ENCODE peak calls at places on chromosome 4, in six cellular contexts. H is upper lobe of left lung, E is breast epithelium, U is stomach, O is IMR-90, F is heart left ventricle. S is an unnamed sample.
A peak's percentile ranks its signal among the peaks of the same experiment; 100 is the strongest.

GRCh38 chr4:106305435-106306055 is 10.5 kb downstream of the TBCK start:
- DNase-seq in H (no peak), O (no peak), F (no peak), E (no peak), U (no peak), S (no peak)

GRCh38 chr4:30696195-30696594 is 24.0 kb upstream of the PCDH7 start:
- DNase-seq in E (no peak), O (no peak), U (no peak), F (no peak), H (no peak), S (no peak)

GRCh38 chr4:24655971-24656370 is 71.6 kb upstream of the DHX15 start:
- DNase-seq in U (no peak), H (no peak), F (no peak), O (no peak), E (no peak), S (no peak)

GRCh38 chr4:89204624-89205023 is 93.3 kb downstream of the TIGD2 start:
- DNase-seq in U (no peak), O (no peak), E (no peak), H (no peak), F (no peak), S (no peak)

GRCh38 chr4:127870688-127871087 is 10.0 kb upstream of the PLK4 start:
- DNase-seq in E (no peak), F (no peak), O (peak; percentile 89), H (peak; percentile 65), U (no peak), S (no peak)

GRCh38 chr4:21641696-21642095 is 306.9 kb downstream of the KCNIP4 start:
- DNase-seq in F (no peak), O (no peak), H (no peak), E (no peak), U (no peak), S (no peak)

GRCh38 chr4:122003335-122003734 is 51.5 kb upstream of the TRPC3 start:
- DNase-seq in U (no peak), F (no peak), H (no peak), O (no peak), E (no peak), S (no peak)

GRCh38 chr4:3613980-3614730 is 81.9 kb upstream of the LRPAP1 start:
- DNase-seq in O (no peak), H (no peak), U (no peak), F (peak; percentile 29), E (peak; percentile 31), S (no peak)

GRCh38 chr4:58451707-58452106 is 1341.5 kb upstream of the IGFBP7 start:
- DNase-seq in U (no peak), E (no peak), O (no peak), F (no peak), H (no peak), S (no peak)

GRCh38 chr4:95857761-95858160 is 17.9 kb downstream of the PDHA2 start:
- DNase-seq in E (no peak), U (no peak), O (no peak), F (no peak), H (no peak), S (no peak)

GRCh38 chr4:36322921-36323354 is 41.5 kb downstream of the DTHD1 start:
- DNase-seq in H (no peak), U (no peak), O (no peak), E (no peak), F (no peak), S (no peak)

GRCh38 chr4:43132010-43132582 is 239.6 kb downstream of the GRXCR1 start:
- DNase-seq in F (no peak), U (peak; percentile 81), O (peak; percentile 66), E (no peak), H (peak; percentile 38), S (no peak)

GRCh38 chr4:117135634-117136354 is 50.4 kb upstream of the TRAM1L1 start:
- DNase-seq in U (no peak), O (no peak), F (no peak), E (no peak), H (no peak), S (no peak)

GRCh38 chr4:113921089-113921842 is 58.2 kb downstream of the ARSJ start:
- DNase-seq in U (no peak), O (peak; percentile 67), H (no peak), F (no peak), E (no peak), S (no peak)

GRCh38 chr4:7843831-7844230 is 95.8 kb downstream of the AFAP1 start:
- DNase-seq in O (no peak), E (no peak), U (no peak), H (no peak), F (no peak), S (no peak)

GRCh38 chr4:111506706-111507105 is 638.5 kb upstream of the FAM241A start:
- DNase-seq in H (no peak), E (no peak), O (peak; percentile 84), F (no peak), U (no peak), S (no peak)

GRCh38 chr4:105600256-105600655 is 47.8 kb downstream of the ARHGEF38 start:
- DNase-seq in H (no peak), E (no peak), O (no peak), U (no peak), F (no peak), S (no peak)

GRCh38 chr4:121740796-121741409 is 24.1 kb downstream of the SMIM43 start:
- DNase-seq in E (no peak), U (no peak), O (no peak), F (no peak), H (no peak), S (no peak)

GRCh38 chr4:12583286-12583685 is 900.9 kb downstream of the RAB28 start:
- DNase-seq in O (no peak), F (no peak), E (no peak), U (no peak), H (no peak), S (no peak)

GRCh38 chr4:181595711-181596110 is 647.5 kb upstream of the TENM3 start:
- DNase-seq in U (no peak), H (no peak), F (no peak), O (no peak), E (no peak), S (no peak)

GRCh38 chr4:16790508-16790907 is 107.9 kb downstream of the LDB2 start:
- DNase-seq in U (no peak), O (no peak), E (no peak), H (no peak), F (no peak), S (no peak)

GRCh38 chr4:23373269-23373668 is 516.6 kb downstream of the PPARGC1A start:
- DNase-seq in F (peak; percentile 60), E (no peak), O (peak; percentile 4), U (peak; percentile 79), H (peak; percentile 90), S (peak; percentile 41)

GRCh38 chr4:8283161-8283560 is 13.6 kb downstream of the HTRA3 start:
- DNase-seq in F (no peak), H (no peak), E (no peak), U (no peak), O (no peak), S (no peak)

GRCh38 chr4:82969414-82969813 is 41.2 kb downstream of the LIN54 start:
- DNase-seq in F (no peak), H (no peak), E (no peak), U (no peak), O (no peak), S (no peak)

GRCh38 chr4:104491396-104491821 is 3.3 kb downstream of the CXXC4 start:
- DNase-seq in E (no peak), H (peak; percentile 32), U (peak; percentile 34), O (no peak), F (no peak), S (no peak)

GRCh38 chr4:77581724-77582123 is 23.9 kb upstream of the CXCL13 start:
- DNase-seq in O (no peak), U (no peak), F (no peak), H (no peak), E (no peak), S (no peak)

GRCh38 chr4:84678976-84679744 is 96.2 kb downstream of the CDS1 start:
- DNase-seq in H (no peak), O (no peak), E (no peak), U (no peak), F (no peak), S (peak; percentile 43)

GRCh38 chr4:84683065-84683464 is 100.1 kb downstream of the CDS1 start:
- DNase-seq in E (no peak), H (no peak), U (no peak), O (no peak), F (no peak), S (no peak)

GRCh38 chr4:84680956-84681355 is 98.0 kb downstream of the CDS1 start:
- DNase-seq in E (no peak), U (no peak), F (no peak), H (no peak), O (no peak), S (no peak)

GRCh38 chr4:84683486-84683885 is 100.6 kb downstream of the CDS1 start:
- DNase-seq in U (no peak), O (no peak), E (no peak), H (peak; percentile 51), F (no peak), S (peak; percentile 31)

GRCh38 chr4:84681488-84682274 is 98.8 kb downstream of the CDS1 start:
- DNase-seq in F (no peak), H (peak; percentile 38), O (peak; percentile 82), E (no peak), U (no peak), S (no peak)
- H3K27ac ChIP-seq in F (peak overlapping the region; percentile 69), H (no peak overlapping the region), O (no peak overlapping the region), E (no peak overlapping the region), U (peak overlapping the region; percentile 40), S (no peak overlapping the region)

DNA sequence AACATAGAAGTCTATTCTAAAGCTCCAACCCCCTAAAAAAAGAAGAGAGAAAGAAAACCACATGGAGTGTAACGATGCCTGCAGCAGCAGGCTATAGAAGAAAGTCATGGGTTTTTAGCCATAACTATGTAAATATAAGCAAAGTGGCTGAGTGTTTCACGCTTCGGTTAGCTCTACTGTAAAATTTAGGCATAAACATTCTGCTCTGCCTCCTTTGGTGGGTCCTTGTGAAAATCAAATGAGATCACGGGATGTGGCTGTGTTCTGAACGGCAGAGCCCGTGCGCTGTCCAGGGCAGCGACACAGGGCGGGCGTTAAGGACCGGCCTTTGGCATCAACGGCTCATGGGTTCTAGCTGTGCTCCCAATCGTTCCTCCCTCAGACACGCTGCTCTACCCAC is 78.3 kb downstream of the IRF2 start:
- DNase-seq in U (no peak), H (no peak), F (no peak), O (no peak), E (no peak), S (no peak)
- TF ChIP-seq POLR2A in U (no peak), H (no peak), F (no peak), O (no peak), E (no peak), S (no peak)

DNA sequence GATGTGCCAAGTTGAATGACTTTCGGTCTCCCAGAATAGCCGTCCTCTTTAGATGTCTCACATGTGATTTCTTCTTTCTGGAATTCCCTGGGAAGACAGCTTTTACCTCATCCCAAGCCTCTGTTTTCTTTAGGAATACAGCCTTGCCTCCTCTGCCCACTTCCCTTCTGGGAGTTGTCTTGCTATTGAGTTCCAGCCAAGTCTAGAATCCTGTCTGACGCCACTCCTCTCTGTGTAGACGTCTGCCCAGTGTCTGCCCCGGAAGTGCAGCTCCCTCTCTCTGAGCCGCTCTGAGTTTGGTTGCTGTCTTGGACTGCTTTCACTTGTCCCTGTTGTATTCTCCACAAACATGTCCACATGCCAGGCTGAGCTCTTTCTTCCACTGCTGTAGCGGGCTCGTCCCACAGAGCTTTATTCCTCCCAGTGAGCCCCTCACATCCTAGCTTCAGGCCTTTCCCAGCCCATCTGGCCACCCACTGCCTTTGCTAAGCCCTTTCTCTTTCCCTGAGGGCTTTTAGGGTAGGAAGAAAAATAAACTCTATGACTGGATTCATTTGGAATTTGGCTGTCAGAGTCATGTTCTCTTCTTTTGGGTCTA is 9.0 kb upstream of the IGFBP7 start:
- DNase-seq in O (peak; percentile 96), U (no peak), F (peak; percentile 68), H (no peak), E (peak; percentile 53), S (no peak)
- H3K4me3 ChIP-seq in O (peak overlapping the region; percentile 33), U (peak overlapping the region; percentile 16), F (peak overlapping the region; percentile 24), H (no peak overlapping the region), E (peak overlapping the region; percentile 47), S (peak overlapping the region; percentile 7)

GRCh38 chr4:185767528-185767927 is 44.5 kb downstream of the SORBS2 start:
- DNase-seq in E (no peak), U (no peak), O (no peak), H (no peak), F (no peak), S (no peak)
- H3K27ac ChIP-seq in E (no peak overlapping the region), U (no peak overlapping the region), O (no peak overlapping the region), H (no peak overlapping the region), F (no peak overlapping the region), S (no peak overlapping the region)